ENCODE peak calls at places on chromosomes 2 and 18, in ten cellular contexts. E is CD8-positive, alpha-beta T cell; K is astrocyte of the cerebellum; N is cardiac muscle cell; I is cardiac fibroblast; Q is choroid plexus epithelial cell; C is GM12878; T is fibroblast of villous mesenchyme; M is mammary epithelial cell; V is dorsolateral prefrontal cortex. U is an unnamed sample.

GRCh38 chr2:26000561-26001211 is 18.4 kb upstream of the KIF3C start:
- DNase-seq in E (no peak), K (no peak), N (no peak), I (no peak), Q (no peak), C (no peak), T (no peak), M (peak; percentile 62), V (peak; percentile 56), U (no peak)

GRCh38 chr2:231227309-231228162 is 29.1 kb downstream of the ARMC9 start:
- DNase-seq in E (peak; percentile 27), K (peak; percentile 53), N (peak; percentile 86), I (peak; percentile 89), Q (peak; percentile 87), C (peak; percentile 70), T (peak; percentile 80), M (peak; percentile 65), V (peak; percentile 67), U (peak; percentile 90)

GRCh38 chr18:12031836-12032235 is 50.5 kb downstream of the IMPA2 start:
- DNase-seq in E (no peak), K (peak; percentile 82), N (peak; percentile 32), I (peak; percentile 77), Q (peak; percentile 75), C (no peak), T (peak; percentile 74), M (no peak), V (no peak), U (no peak)

GRCh38 chr2:20673686-20674308 is 6.9 kb downstream of the GDF7 start:
- DNase-seq in E (no peak), K (no peak), N (no peak), I (no peak), Q (no peak), C (no peak), T (no peak), M (no peak), V (no peak), U (no peak)

GRCh38 chr18:45066210-45066609 is 385.5 kb downstream of the SETBP1 start:
- DNase-seq in E (no peak), K (no peak), N (no peak), I (no peak), Q (no peak), C (no peak), T (no peak), M (no peak), V (no peak), U (no peak)

GRCh38 chr2:79178073-79178720 is 18.6 kb upstream of the REG3A start:
- DNase-seq in E (no peak), K (no peak), N (no peak), I (no peak), Q (no peak), C (no peak), T (no peak), M (no peak), V (no peak), U (no peak)

GRCh38 chr18:47997338-47997780 is 66.9 kb upstream of the SMAD2 start:
- DNase-seq in E (no peak), K (no peak), N (peak; percentile 15), I (peak; percentile 23), Q (peak; percentile 10), C (no peak), T (no peak), M (no peak), V (no peak), U (peak; percentile 17)

GRCh38 chr18:13808294-13809024 is 15.5 kb upstream of the MC5R start:
- DNase-seq in E (no peak), K (no peak), N (no peak), I (no peak), Q (no peak), C (no peak), T (no peak), M (no peak), V (no peak), U (no peak)

GRCh38 chr2:171034315-171034714 is 105.3 kb downstream of the GORASP2 start:
- DNase-seq in E (no peak), K (no peak), N (no peak), I (no peak), Q (peak; percentile 27), C (no peak), T (peak; percentile 20), M (peak; percentile 84), V (no peak), U (no peak)

GRCh38 chr2:181588546-181588945 is 68.4 kb downstream of the CERKL start:
- DNase-seq in E (no peak), K (no peak), N (no peak), I (no peak), Q (no peak), C (no peak), T (no peak), M (no peak), V (no peak), U (no peak)

GRCh38 chr2:25036221-25036559 is 5.7 kb upstream of the EFR3B start:
- DNase-seq in E (no peak), K (no peak), N (no peak), I (no peak), Q (no peak), C (no peak), T (no peak), M (no peak), V (no peak), U (no peak)

DNA sequence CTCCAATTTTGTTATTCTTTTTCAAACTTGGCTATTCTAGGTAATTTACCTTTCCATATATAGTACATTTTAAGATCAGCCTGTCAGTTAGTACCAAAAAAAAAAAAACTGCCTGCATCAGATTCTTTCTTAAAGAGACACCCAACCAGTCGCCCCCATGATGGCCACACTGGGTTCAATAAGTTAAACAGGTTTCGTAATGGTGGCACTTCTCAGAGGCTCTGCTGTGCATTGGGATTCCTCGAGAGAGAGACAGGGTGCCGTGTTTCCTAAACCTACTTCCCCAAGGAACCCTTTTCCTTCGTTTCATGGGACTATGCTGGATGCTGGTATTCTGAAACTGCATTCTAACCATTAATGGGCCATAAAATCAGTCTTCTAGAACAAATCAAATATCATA is 37.4 kb downstream of the MYO7B start:
- DNase-seq in E (no peak), K (no peak), N (no peak), I (no peak), Q (no peak), C (no peak), T (no peak), M (no peak), V (no peak), U (no peak)
- H3K4me3 ChIP-seq in E (no peak overlapping the region), K (no peak overlapping the region), N (no peak overlapping the region), I (no peak overlapping the region), Q (no peak overlapping the region), C (no peak overlapping the region), T (no peak overlapping the region), M (no peak overlapping the region), V (no peak overlapping the region), U (no peak overlapping the region)

DNA sequence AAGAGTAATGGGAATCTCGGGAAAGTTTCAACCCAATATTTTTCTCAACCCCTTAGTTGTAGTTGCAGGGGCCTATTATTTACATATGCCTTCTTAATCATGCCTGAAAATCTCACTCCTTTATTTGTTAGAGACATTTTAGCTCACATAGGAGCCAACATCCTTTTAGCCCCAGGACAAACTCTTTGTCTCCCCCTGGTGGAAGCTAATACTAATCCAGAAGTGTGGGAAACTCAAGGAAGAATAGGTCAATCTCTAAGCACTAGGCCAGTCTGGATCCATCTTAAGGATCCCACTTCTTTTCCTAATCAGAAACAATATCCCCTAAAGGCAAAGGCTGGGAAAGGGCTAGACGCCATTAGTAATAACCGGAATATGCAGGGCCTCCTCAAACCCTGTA is 550.9 kb upstream of the PKDCC start:
- DNase-seq in E (no peak), K (no peak), N (no peak), I (peak; percentile 13), Q (no peak), C (no peak), T (no peak), M (no peak), V (no peak), U (peak; percentile 11)
- TF ChIP-seq CTCF in E (no peak), K (no peak), N (no peak), I (peak; percentile 41), Q (peak; percentile 2), C (peak; percentile 29), T (no peak), M (peak; percentile 26), V (no peak), U (peak; percentile 24)

DNA sequence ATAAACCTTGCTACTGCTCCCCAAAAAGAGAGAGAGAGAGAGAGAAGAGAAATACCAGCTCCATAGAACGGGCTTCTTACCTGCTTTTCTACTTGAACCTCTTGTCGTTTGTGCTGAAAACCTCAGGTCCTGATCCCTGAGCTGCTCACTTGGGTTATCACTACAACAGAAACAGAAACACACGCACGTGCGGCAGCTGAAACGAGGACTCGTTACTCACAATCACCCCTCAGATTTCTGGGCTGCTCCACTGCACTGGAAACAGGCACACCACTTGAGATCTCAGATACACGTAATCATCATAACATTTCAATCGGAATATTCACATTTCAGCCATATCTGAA is 48.2 kb upstream of the GPC1 start:
- DNase-seq in E (no peak), K (no peak), N (no peak), I (no peak), Q (no peak), C (no peak), T (no peak), M (no peak), V (no peak), U (no peak)
- H3K4me3 ChIP-seq in E (no peak overlapping the region), K (no peak overlapping the region), N (no peak overlapping the region), I (no peak overlapping the region), Q (no peak overlapping the region), C (no peak overlapping the region), T (no peak overlapping the region), M (no peak overlapping the region), V (no peak overlapping the region), U (no peak overlapping the region)

DNA sequence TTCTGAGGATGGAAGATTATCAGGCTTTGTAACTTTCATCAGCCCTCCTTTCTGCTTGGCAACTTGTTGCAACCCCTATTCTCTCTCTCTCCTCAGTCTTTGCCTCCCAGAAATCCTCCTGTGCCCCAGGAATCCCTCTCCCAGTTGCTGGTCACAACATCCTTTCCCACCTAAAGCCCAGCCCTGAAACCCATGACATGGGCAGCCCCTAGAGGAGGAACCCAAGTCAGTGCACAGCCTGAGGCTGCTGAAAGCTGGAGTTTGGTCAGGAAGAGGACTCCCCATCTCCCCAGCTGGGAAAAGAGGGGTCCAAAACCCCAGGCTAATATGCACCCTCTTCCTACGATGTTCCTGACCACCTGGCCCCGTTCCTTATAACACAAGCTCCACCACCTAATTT is 29.5 kb downstream of the PKDCC start:
- DNase-seq in E (no peak), K (no peak), N (no peak), I (no peak), Q (no peak), C (no peak), T (no peak), M (no peak), V (no peak), U (no peak)
- TF ChIP-seq CTCF in E (no peak), K (no peak), N (peak; percentile 24), I (peak; percentile 13), Q (peak; percentile 49), C (peak; percentile 13), T (peak; percentile 33), M (no peak), V (peak; percentile 10), U (no peak)